ENCODE peak calls at places on chromosomes 12 and 14, in five cellular contexts. O is thyroid gland, W is heart left ventricle, D is HepG2, U is breast epithelium. N is an unnamed sample.
A peak's percentile ranks its signal among the peaks of the same experiment; 100 is the strongest.

GRCh38 chr14:76514599-76514998 is 138.7 kb downstream of the ESRRB start:
- DNase-seq in D (peak; percentile 58), O (peak; percentile 6), U (no peak), W (no peak), N (peak; percentile 59)

GRCh38 chr12:52522346-52523011 is 2.3 kb upstream of the KRT5 start:
- DNase-seq in D (no peak), W (no peak), U (no peak), O (peak; percentile 50), N (peak; percentile 41)

GRCh38 chr14:58740584-58740983 is 102.8 kb downstream of the DACT1 start:
- DNase-seq in W (no peak), O (peak; percentile 57), U (no peak), D (no peak), N (no peak)

GRCh38 chr12:51926718-51927117 is 19.4 kb downstream of the ACVRL1 start:
- DNase-seq in W (no peak), D (peak; percentile 23), O (peak; percentile 43), U (peak; percentile 52), N (peak; percentile 67)

GRCh38 chr14:105204206-105204930 is 23.3 kb upstream of the NUDT14 start:
- DNase-seq in U (no peak), D (no peak), W (peak; percentile 81), O (peak; percentile 97), N (peak; percentile 92)

GRCh38 chr14:52455291-52456088 is 96.8 kb downstream of the TXNDC16 start:
- DNase-seq in D (no peak), W (no peak), O (no peak), U (no peak), N (no peak)

GRCh38 chr12:124098887-124099286 is 125.9 kb downstream of the ZNF664 start:
- DNase-seq in U (no peak), D (no peak), W (no peak), O (no peak), N (no peak)

GRCh38 chr12:124762384-124762783 is 101.3 kb downstream of the SCARB1 start:
- DNase-seq in W (no peak), U (no peak), O (no peak), D (no peak), N (no peak)

GRCh38 chr14:104114421-104115130 is 23.8 kb upstream of the KIF26A start:
- DNase-seq in W (peak; percentile 21), O (peak; percentile 3), D (no peak), U (peak; percentile 48), N (no peak)

GRCh38 chr12:54475542-54475941 is 2.1 kb upstream of the GTSF1 start:
- DNase-seq in O (no peak), D (no peak), U (no peak), W (no peak), N (no peak)

GRCh38 chr12:29634057-29634456 is 136.6 kb upstream of the OVCH1 start:
- DNase-seq in U (no peak), D (no peak), O (no peak), W (no peak), N (no peak)

GRCh38 chr12:54167500-54167896 is 21.3 kb downstream of the SMUG1 start:
- DNase-seq in O (no peak), U (no peak), W (no peak), D (no peak), N (no peak)

GRCh38 chr14:91323671-91324605 is 79.4 kb upstream of the GPR68 start:
- DNase-seq in U (peak; percentile 87), W (peak; percentile 87), D (peak; percentile 45), O (peak; percentile 85), N (peak; percentile 90)

GRCh38 chr14:53108292-53108937 is 44.7 kb downstream of the DDHD1 start:
- DNase-seq in W (no peak), U (no peak), O (no peak), D (no peak), N (no peak)

GRCh38 chr14:55458800-55459577 is 18.6 kb upstream of the TBPL2 start:
- DNase-seq in U (no peak), W (no peak), D (no peak), O (no peak), N (no peak)

GRCh38 chr12:114684098-114684869 is at the start of gene TBX3:
- DNase-seq in D (peak; percentile 98), W (peak; percentile 96), U (peak; percentile 97), O (peak; percentile 99), N (peak; percentile 81)

GRCh38 chr12:110022980-110023633 is 23.9 kb downstream of the ANKRD13A start:
- DNase-seq in D (no peak), W (no peak), O (no peak), U (no peak), N (no peak)

GRCh38 chr12:96136720-96137378 is 57.3 kb upstream of the ELK3 start:
- DNase-seq in D (no peak), O (no peak), U (no peak), W (no peak), N (no peak)

GRCh38 chr14:38255673-38256357 is at the start of gene CLEC14A:
- DNase-seq in W (peak; percentile 82), U (peak; percentile 53), O (peak; percentile 13), D (no peak), N (peak; percentile 28)

GRCh38 chr12:45477526-45477925 is 252.0 kb upstream of the ARID2 start:
- DNase-seq in O (no peak), D (no peak), U (no peak), W (no peak), N (no peak)

GRCh38 chr14:73170686-73171085 is 34.4 kb downstream of the PSEN1 start:
- DNase-seq in U (no peak), W (no peak), D (no peak), O (no peak), N (no peak)

GRCh38 chr14:99271951-99272668 is at the start of gene BCL11B:
- DNase-seq in D (peak; percentile 84), W (peak; percentile 38), U (no peak), O (peak; percentile 91), N (peak; percentile 47)

GRCh38 chr12:96240656-96241055 is 46.5 kb downstream of the ELK3 start:
- DNase-seq in D (no peak), W (no peak), O (no peak), U (no peak), N (no peak)

GRCh38 chr14:54808326-54809161 is 94.1 kb downstream of the GCH1 start:
- DNase-seq in D (no peak), U (no peak), O (no peak), W (no peak), N (no peak)

GRCh38 chr12:40959041-40959440 is 229.1 kb upstream of the PDZRN4 start:
- DNase-seq in D (no peak), O (no peak), U (no peak), W (no peak), N (no peak)

GRCh38 chr12:52368494-52368893 is 1.2 kb upstream of the KRT85 start:
- DNase-seq in U (peak; percentile 12), D (no peak), O (no peak), W (no peak), N (no peak)

GRCh38 chr12:111597731-111598636 is 1.1 kb downstream of the ATXN2 start:
- DNase-seq in D (no peak), U (peak; percentile 57), W (peak; percentile 54), O (peak; percentile 60), N (peak; percentile 46)

GRCh38 chr12:63935361-63935760 is 90.9 kb downstream of the SRGAP1 start:
- DNase-seq in U (no peak), D (no peak), W (no peak), O (no peak), N (no peak)

GRCh38 chr14:95300697-95301526 is 18.8 kb downstream of the CLMN start:
- DNase-seq in U (no peak), W (no peak), O (peak; percentile 44), D (peak; percentile 96), N (no peak)

GRCh38 chr14:35079742-35080141 is 33.7 kb downstream of the FAM177A1 start:
- DNase-seq in U (no peak), W (no peak), D (no peak), O (no peak), N (no peak)
- H3K27ac ChIP-seq in U (no peak overlapping the region), W (no peak overlapping the region), D (no peak overlapping the region), O (no peak overlapping the region), N (no peak overlapping the region)

DNA sequence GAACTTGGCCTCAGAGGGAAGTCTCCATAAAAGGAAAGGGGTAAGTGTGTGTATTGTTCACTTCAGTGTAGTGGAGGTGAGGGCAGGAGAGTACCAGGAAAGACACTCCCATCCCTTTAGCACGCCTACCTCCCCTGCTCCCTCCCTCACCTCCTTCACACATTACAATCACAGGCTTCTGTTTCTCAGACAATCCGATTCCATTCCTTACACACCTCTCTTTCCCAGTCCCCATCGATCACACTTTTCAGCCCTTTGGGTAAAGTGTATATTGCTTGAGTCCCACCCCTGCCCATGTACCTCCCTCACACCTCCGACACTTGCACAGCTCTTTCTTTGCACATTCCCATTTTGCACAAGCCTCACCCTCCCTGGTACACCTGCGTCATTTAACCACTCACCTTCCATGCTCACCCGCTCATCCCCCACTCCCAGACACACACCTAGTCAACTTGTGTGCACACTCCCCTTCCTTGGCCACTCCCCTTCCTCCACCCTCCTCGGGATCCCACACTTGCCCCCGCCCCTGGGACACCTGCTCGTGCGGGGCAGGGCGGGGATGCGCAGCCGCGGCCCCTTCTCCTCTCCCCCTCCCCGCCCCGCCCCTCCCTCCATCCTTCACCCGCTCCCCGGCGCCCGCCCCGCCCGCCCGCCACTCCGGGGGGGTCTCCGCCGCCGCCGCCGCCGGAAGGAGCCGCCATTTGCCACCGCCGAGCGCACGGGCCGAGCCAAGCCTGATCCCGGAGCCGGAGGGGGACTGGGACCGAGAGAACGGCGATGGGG is at the start of gene MARCHF9:
- DNase-seq in U (no peak), D (no peak), O (peak; percentile 91), W (peak; percentile 57), N (peak; percentile 83)
- TF ChIP-seq POLR2A in U (no peak), D (no peak), O (peak; percentile 35), W (no peak), N (peak; percentile 31)

GRCh38 chr12:48894271-48894670 is 28.6 kb upstream of the RND1 start:
- DNase-seq in D (no peak), W (no peak), U (no peak), O (no peak), N (no peak)

GRCh38 chr12:48889679-48890078 is 24.0 kb upstream of the RND1 start:
- DNase-seq in O (no peak), W (no peak), U (no peak), D (no peak), N (no peak)

DNA sequence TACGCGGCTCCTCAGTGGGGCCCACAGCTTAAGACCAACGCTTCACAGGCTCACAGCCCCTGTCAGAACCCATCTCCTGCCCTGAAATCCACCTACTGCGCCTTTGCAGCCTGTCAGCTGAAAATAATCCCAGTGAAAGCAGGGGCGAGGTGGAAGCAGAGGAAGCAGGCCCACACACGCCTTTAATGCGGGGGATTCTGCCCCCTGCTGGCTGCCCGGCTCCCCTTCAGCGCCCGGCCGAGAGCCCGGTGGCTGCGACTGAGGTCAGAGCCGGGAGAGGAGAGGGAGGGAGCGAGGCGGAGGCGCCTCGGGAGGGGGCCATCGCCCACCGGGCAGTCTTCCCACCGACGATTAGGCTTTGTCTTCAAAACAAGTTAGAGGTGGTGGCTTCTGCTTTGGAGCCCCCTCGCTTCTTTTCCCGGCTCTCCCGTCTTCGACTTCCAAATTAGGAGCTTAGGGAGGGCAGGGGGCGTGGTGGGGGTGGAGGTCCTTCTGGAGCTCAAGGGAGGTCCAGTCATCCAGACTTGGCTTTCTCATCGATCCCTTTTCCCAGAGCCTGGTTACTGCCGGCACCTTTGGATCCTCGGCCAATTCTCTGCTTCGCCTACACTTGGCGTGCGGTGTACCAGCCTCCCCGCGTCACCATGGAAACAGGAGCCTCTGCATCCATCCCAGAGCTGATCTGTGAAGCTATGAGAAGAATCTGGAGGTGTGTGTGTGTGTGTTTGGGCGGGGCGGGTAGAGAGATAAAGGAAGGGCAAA is 25.2 kb upstream of the RND1 start:
- DNase-seq in U (peak; percentile 72), D (peak; percentile 48), O (peak; percentile 78), W (peak; percentile 66), N (peak; percentile 86)
- H3K4me3 ChIP-seq in U (peak overlapping the region; percentile 38), D (no peak overlapping the region), O (no peak overlapping the region), W (peak overlapping the region; percentile 38), N (no peak overlapping the region)

GRCh38 chr12:88298014-88298682 is 156.0 kb downstream of the TMTC3 start:
- DNase-seq in U (no peak), W (no peak), O (no peak), D (no peak), N (no peak)
- H3K27ac ChIP-seq in U (no peak overlapping the region), W (no peak overlapping the region), O (no peak overlapping the region), D (no peak overlapping the region), N (no peak overlapping the region)